ENCODE peak calls at places on chromosomes 7 and 10, in nine cellular contexts. M, O, R, F, J, P, S, N and L are unnamed samples.

GRCh38 chr7:151038951-151039849 is 9.1 kb upstream of the ASIC3 start:
- DNase-seq in S (peak), J (peak), F (no peak), M (peak), O (no peak), R (peak), N (peak), P (peak), L (peak)

GRCh38 chr10:85612833-85613232 is 753.8 kb downstream of the GRID1 start:
- DNase-seq in R (no peak), J (no peak), S (no peak), P (no peak), O (no peak), F (peak), M (no peak), N (no peak), L (no peak)

GRCh38 chr7:43758029-43758860 is at the start of gene BLVRA:
- DNase-seq in P (peak), S (peak), N (peak), O (peak), R (peak), M (peak), F (peak), J (peak), L (peak)

GRCh38 chr7:69365588-69366241 is 232.6 kb upstream of the AUTS2 start:
- DNase-seq in S (no peak), J (no peak), O (no peak), P (no peak), F (no peak), R (no peak), M (no peak), N (no peak), L (no peak)

GRCh38 chr10:121598261-121599249 is at the start of gene FGFR2:
- DNase-seq in N (peak), F (peak), J (peak), O (peak), P (peak), M (peak), S (no peak), R (peak), L (peak)

GRCh38 chr7:116354546-116355422 is 144.4 kb downstream of the TES start:
- DNase-seq in O (no peak), M (peak), J (peak), S (no peak), P (peak), F (no peak), R (peak), N (peak), L (peak)

GRCh38 chr10:22681783-22682183 is 32.6 kb downstream of the PIP4K2A start:
- DNase-seq in N (peak), P (no peak), J (peak), R (peak), O (no peak), S (peak), M (peak), F (no peak), L (peak)

GRCh38 chr7:76054129-76055120 is 6.5 kb downstream of the MDH2 start:
- DNase-seq in P (no peak), R (no peak), O (no peak), S (peak), N (peak), J (no peak), M (no peak), F (no peak), L (peak)

GRCh38 chr10:127424594-127425264 is 124.4 kb upstream of the NPS start:
- DNase-seq in M (no peak), R (no peak), O (no peak), P (peak), J (no peak), N (no peak), F (no peak), S (no peak), L (no peak)

GRCh38 chr7:106775552-106775936 is 89.5 kb upstream of the PIK3CG start:
- DNase-seq in O (no peak), J (no peak), R (peak), M (no peak), S (peak), P (no peak), F (no peak), N (no peak), L (no peak)

GRCh38 chr7:112009081-112009480 is 197.1 kb downstream of the DOCK4 start:
- DNase-seq in S (peak), O (no peak), R (no peak), P (no peak), F (no peak), N (no peak), M (no peak), J (peak), L (peak)

GRCh38 chr10:132817701-132818211 is 31.8 kb upstream of the NKX6-2 start:
- DNase-seq in P (no peak), R (no peak), S (no peak), N (no peak), F (no peak), O (no peak), J (no peak), M (no peak), L (no peak)

GRCh38 chr10:128278362-128278761 is 152.1 kb upstream of the MKI67 start:
- DNase-seq in O (no peak), N (no peak), P (no peak), S (no peak), J (no peak), R (no peak), F (no peak), M (no peak), L (no peak)

GRCh38 chr7:107924841-107925490 is 34.0 kb downstream of the DLD start:
- DNase-seq in O (no peak), S (peak), N (no peak), P (no peak), R (no peak), F (no peak), M (no peak), J (no peak), L (no peak)

GRCh38 chr7:94195201-94195600 is 191.0 kb upstream of the BET1 start:
- DNase-seq in F (no peak), J (no peak), R (no peak), O (no peak), M (no peak), P (no peak), N (no peak), S (no peak), L (no peak)

GRCh38 chr10:26881600-26882331 is 21.0 kb upstream of the ABI1 start:
- DNase-seq in R (peak), P (no peak), N (no peak), O (no peak), M (peak), F (no peak), S (peak), J (peak), L (peak)

GRCh38 chr7:36296284-36296683 is 93.4 kb upstream of the ANLN start:
- DNase-seq in R (no peak), J (no peak), P (no peak), O (no peak), F (no peak), N (no peak), S (no peak), M (no peak), L (no peak)

GRCh38 chr7:14800664-14801063 is 101.9 kb downstream of the DGKB start:
- DNase-seq in O (no peak), R (no peak), J (no peak), S (no peak), P (no peak), N (no peak), F (no peak), M (no peak), L (no peak)

GRCh38 chr7:4247106-4247876 is 434.8 kb upstream of the FOXK1 start:
- DNase-seq in J (no peak), N (peak), F (no peak), P (no peak), R (no peak), M (no peak), S (no peak), O (no peak), L (no peak)

GRCh38 chr10:87734987-87735827 is 75.5 kb downstream of the PAPSS2 start:
- DNase-seq in O (peak), J (peak), M (peak), N (no peak), S (peak), F (peak), R (peak), P (peak), L (peak)

GRCh38 chr10:124762281-124762680 is 18.1 kb upstream of the FAM53B start:
- DNase-seq in F (no peak), M (no peak), J (no peak), R (no peak), O (no peak), N (no peak), S (no peak), P (no peak), L (no peak)

GRCh38 chr7:3032256-3032655 is 11.4 kb downstream of the CARD11 start:
- DNase-seq in O (no peak), J (no peak), S (no peak), P (no peak), R (no peak), N (no peak), F (no peak), M (no peak), L (no peak)

GRCh38 chr10:132592790-132593788 is 55.5 kb downstream of the INPP5A start:
- DNase-seq in O (peak), J (no peak), N (no peak), R (no peak), S (no peak), F (no peak), M (no peak), P (no peak), L (no peak)

GRCh38 chr10:48461623-48462481 is 143.0 kb downstream of the ARHGAP22 start:
- DNase-seq in F (no peak), R (no peak), M (no peak), S (no peak), P (peak), J (no peak), O (no peak), N (peak), L (no peak)

GRCh38 chr7:3762146-3762831 is 461.2 kb downstream of the SDK1 start:
- DNase-seq in M (no peak), F (no peak), R (no peak), P (no peak), J (no peak), N (no peak), O (no peak), S (no peak), L (no peak)

GRCh38 chr7:74657692-74658170 is at the start of gene GTF2I:
- DNase-seq in F (peak), O (no peak), N (no peak), M (no peak), R (no peak), S (no peak), J (no peak), P (no peak), L (peak)

GRCh38 chr7:107125475-107125874 is 43.3 kb upstream of the HBP1 start:
- DNase-seq in N (no peak), M (no peak), R (no peak), S (no peak), J (no peak), P (no peak), O (no peak), F (no peak), L (no peak)

GRCh38 chr7:140384894-140385650 is 13.3 kb downstream of the SLC37A3 start:
- DNase-seq in S (no peak), N (no peak), R (no peak), J (no peak), O (no peak), M (no peak), F (no peak), P (no peak), L (no peak)

DNA sequence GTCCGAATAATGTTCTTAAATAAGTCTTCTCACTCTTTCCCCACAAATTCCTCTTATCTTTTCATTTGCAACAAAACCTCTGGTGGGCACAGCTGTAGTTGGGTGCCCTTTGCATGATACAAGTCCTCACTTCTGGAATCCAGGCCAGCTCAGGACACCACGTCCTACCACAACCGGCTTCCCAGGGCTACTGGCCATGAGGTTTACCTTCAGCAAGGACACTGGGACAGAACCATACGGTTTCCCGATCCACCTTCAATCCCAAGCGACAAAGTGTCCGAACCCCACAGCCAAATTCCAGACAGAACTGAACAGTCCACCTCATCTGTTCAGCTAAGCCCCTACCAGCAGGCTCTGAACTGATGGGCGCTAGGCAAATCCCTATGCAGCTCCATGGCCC is 174.6 kb downstream of the FAM107B start:
- DNase-seq in O (no peak), N (no peak), S (no peak), F (peak), P (no peak), M (no peak), J (no peak), R (no peak), L (no peak)
- TF ChIP-seq POLR2A in O (peak), N (no peak), S (no peak), F (no peak), P (no peak), M (no peak), J (no peak), R (no peak), L (no peak)

GRCh38 chr10:68249297-68249696 is 17.4 kb upstream of the ATOH7 start:
- DNase-seq in R (no peak), M (no peak), F (no peak), N (no peak), O (no peak), P (no peak), J (no peak), S (no peak), L (no peak)
- TF ChIP-seq POLR2A in R (no peak), M (no peak), F (no peak), N (no peak), O (no peak), P (no peak), J (no peak), S (no peak), L (no peak)

DNA sequence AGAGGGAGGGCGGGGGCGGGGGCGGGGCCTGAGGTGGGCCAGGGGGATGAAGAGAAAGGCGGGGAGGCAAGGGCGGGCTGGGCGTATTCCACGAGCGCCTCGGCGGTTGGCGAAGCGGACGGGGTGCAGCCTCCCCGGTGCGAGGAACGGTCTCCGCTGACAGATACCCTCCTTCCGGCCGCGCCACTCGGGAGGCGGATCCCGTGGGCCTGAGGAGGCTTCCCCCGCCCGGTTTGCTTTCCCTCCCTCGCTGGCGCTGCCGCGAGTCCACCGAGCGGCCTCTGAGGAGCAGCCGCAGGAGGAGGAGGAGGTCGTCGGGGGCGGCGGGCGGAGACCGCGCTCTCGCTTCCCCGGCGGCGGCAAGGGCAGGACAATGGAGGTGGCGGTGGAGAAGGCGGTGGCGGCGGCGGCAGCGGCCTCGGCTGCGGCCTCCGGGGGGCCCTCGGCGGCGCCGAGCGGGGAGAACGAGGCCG is at the start of gene TRIM24:
- DNase-seq in N (peak), M (no peak), P (peak), S (peak), R (peak), J (no peak), O (peak), F (no peak), L (no peak)
- TF ChIP-seq POLR2A in N (peak), M (peak), P (peak), S (peak), R (peak), J (peak), O (peak), F (no peak), L (peak)

GRCh38 chr10:113073549-113074189 is 123.6 kb downstream of the TCF7L2 start:
- DNase-seq in P (peak), J (peak), R (peak), F (no peak), M (no peak), O (no peak), S (no peak), N (peak), L (peak)
- TF ChIP-seq POLR2A in P (no peak), J (no peak), R (no peak), F (no peak), M (no peak), O (no peak), S (no peak), N (no peak), L (peak)